ENCODE peak calls at places on chromosome 10, in seven cellular contexts. X, A, R, W, J, U and D are unnamed samples.

GRCh38 chr10:105973252-105973877 is 1191.1 kb downstream of the SORCS1 start:
- DNase-seq in X (no peak), A (no peak), R (no peak), W (peak; percentile 2), J (no peak), U (no peak), D (no peak)

GRCh38 chr10:7171825-7172224 is 239.0 kb downstream of the SFMBT2 start:
- DNase-seq in X (peak; percentile 54), A (no peak), R (no peak), W (no peak), J (no peak), U (no peak), D (no peak)

GRCh38 chr10:44990965-44991364 is 9.8 kb upstream of the ZNF22 start:
- DNase-seq in X (no peak), A (no peak), R (no peak), W (no peak), J (no peak), U (no peak), D (no peak)

GRCh38 chr10:61757525-61758397 is 95.0 kb downstream of the CABCOCO1 start:
- DNase-seq in X (no peak), A (no peak), R (peak; percentile 67), W (peak; percentile 77), J (no peak), U (no peak), D (peak; percentile 70)

GRCh38 chr10:32055478-32056135 is 618 bp downstream of the KIF5B start:
- DNase-seq in X (peak; percentile 88), A (peak; percentile 56), R (peak; percentile 71), W (peak; percentile 70), J (peak; percentile 94), U (peak; percentile 75), D (peak; percentile 36)

GRCh38 chr10:110209926-110210662 is 2.7 kb downstream of the MXI1 start:
- DNase-seq in X (peak; percentile 88), A (peak; percentile 62), R (peak; percentile 40), W (peak; percentile 25), J (peak; percentile 91), U (no peak), D (no peak)

GRCh38 chr10:132636358-132636757 is 98.8 kb downstream of the INPP5A start:
- DNase-seq in X (peak; percentile 56), A (peak; percentile 16), R (no peak), W (no peak), J (peak; percentile 46), U (no peak), D (no peak)

GRCh38 chr10:114513397-114513796 is 109.1 kb upstream of the AFAP1L2 start:
- DNase-seq in X (no peak), A (no peak), R (no peak), W (no peak), J (no peak), U (no peak), D (no peak)

GRCh38 chr10:49359349-49360231 is 36.3 kb downstream of the DRGX start:
- DNase-seq in X (peak; percentile 39), A (no peak), R (peak; percentile 85), W (peak; percentile 56), J (no peak), U (no peak), D (peak; percentile 52)

GRCh38 chr10:82668266-82668665 is 793.3 kb downstream of the NRG3 start:
- DNase-seq in X (no peak), A (no peak), R (peak; percentile 24), W (peak; percentile 43), J (no peak), U (no peak), D (peak; percentile 30)

GRCh38 chr10:24723788-24724380 is at the start of gene ARHGAP21:
- DNase-seq in X (peak; percentile 91), A (peak; percentile 75), R (peak; percentile 82), W (peak; percentile 83), J (peak; percentile 89), U (peak; percentile 62), D (peak; percentile 65)

GRCh38 chr10:89567566-89568245 is 32.3 kb upstream of the SLC16A12 start:
- DNase-seq in X (no peak), A (no peak), R (peak; percentile 31), W (no peak), J (no peak), U (no peak), D (no peak)

GRCh38 chr10:70605153-70605552 is 2.6 kb upstream of the PRF1 start:
- DNase-seq in X (no peak), A (no peak), R (no peak), W (no peak), J (no peak), U (no peak), D (no peak)

GRCh38 chr10:30674796-30675195 is 45.2 kb upstream of the LYZL2 start:
- DNase-seq in X (no peak), A (no peak), R (no peak), W (no peak), J (no peak), U (no peak), D (no peak)

GRCh38 chr10:131248376-131249165 is 63.0 kb downstream of the TCERG1L start:
- DNase-seq in X (no peak), A (no peak), R (no peak), W (no peak), J (peak; percentile 70), U (no peak), D (no peak)

GRCh38 chr10:113094114-113094486 is 144.1 kb downstream of the TCF7L2 start:
- DNase-seq in X (no peak), A (no peak), R (peak; percentile 52), W (peak; percentile 65), J (no peak), U (no peak), D (no peak)

GRCh38 chr10:11153245-11153644 is 135.6 kb downstream of the CELF2 start:
- DNase-seq in X (no peak), A (no peak), R (no peak), W (no peak), J (no peak), U (no peak), D (no peak)

GRCh38 chr10:43843331-43844101 is 194.8 kb upstream of the ZNF32 start:
- DNase-seq in X (peak; percentile 79), A (peak; percentile 50), R (peak; percentile 70), W (peak; percentile 75), J (no peak), U (no peak), D (peak; percentile 44)

GRCh38 chr10:35341521-35341920 is 5.2 kb downstream of the CCNY start:
- DNase-seq in X (no peak), A (no peak), R (no peak), W (no peak), J (no peak), U (no peak), D (no peak)

GRCh38 chr10:43209064-43209455 is 57.8 kb downstream of the RASGEF1A start:
- DNase-seq in X (no peak), A (no peak), R (no peak), W (no peak), J (peak; percentile 54), U (no peak), D (no peak)

GRCh38 chr10:71684356-71685173 is 35.0 kb downstream of the C10orf105 start:
- DNase-seq in X (no peak), A (no peak), R (peak; percentile 8), W (no peak), J (no peak), U (peak; percentile 61), D (no peak)

GRCh38 chr10:33126118-33126517 is 168.1 kb upstream of the ITGB1 start:
- DNase-seq in X (no peak), A (no peak), R (peak; percentile 64), W (peak; percentile 53), J (no peak), U (peak; percentile 52), D (peak; percentile 56)

GRCh38 chr10:75000748-75001321 is 110.6 kb upstream of the SAMD8 start:
- DNase-seq in X (no peak), A (no peak), R (no peak), W (no peak), J (no peak), U (peak; percentile 40), D (no peak)

GRCh38 chr10:50988792-50989191 is 85.5 kb upstream of the PRKG1 start:
- DNase-seq in X (no peak), A (no peak), R (peak; percentile 65), W (peak; percentile 69), J (no peak), U (no peak), D (no peak)

GRCh38 chr10:70053212-70053895 is 708 bp downstream of the MACROH2A2 start:
- DNase-seq in X (peak; percentile 68), A (no peak), R (peak; percentile 19), W (no peak), J (no peak), U (peak; percentile 46), D (no peak)

GRCh38 chr10:113958631-113959382 is 84.9 kb upstream of the ADRB1 start:
- DNase-seq in X (peak; percentile 62), A (no peak), R (peak; percentile 95), W (peak; percentile 90), J (no peak), U (peak; percentile 53), D (peak; percentile 94)

GRCh38 chr10:62095341-62096071 is 173.1 kb downstream of the RTKN2 start:
- DNase-seq in X (no peak), A (no peak), R (peak; percentile 73), W (peak; percentile 95), J (no peak), U (no peak), D (no peak)

GRCh38 chr10:124299726-124300125 is 119.0 kb downstream of the OAT start:
- DNase-seq in X (no peak), A (no peak), R (no peak), W (no peak), J (no peak), U (no peak), D (no peak)

GRCh38 chr10:317219-317868 is 182.1 kb downstream of the ZMYND11 start:
- DNase-seq in X (peak; percentile 81), A (no peak), R (peak; percentile 10), W (peak; percentile 83), J (peak; percentile 89), U (peak; percentile 63), D (no peak)

GRCh38 chr10:33295851-33296250 is 38.6 kb downstream of the NRP1 start:
- DNase-seq in X (no peak), A (no peak), R (no peak), W (no peak), J (no peak), U (no peak), D (no peak)